ENCODE peak calls at places on chromosomes 7 and 10, in eight cellular contexts. B is heart right ventricle; C is WERI-Rb-1; S is CD8-positive, alpha-beta T cell; M is ascending aorta; Z is spleen; V is neural progenitor cell; G is hepatocyte. W is an unnamed sample.

GRCh38 chr7:72538147-72538546 is 126.0 kb upstream of the CALN1 start:
- DNase-seq in B (no peak), C (peak; percentile 17), S (no peak), M (no peak), Z (no peak), V (no peak), G (no peak), W (no peak)

GRCh38 chr7:50293509-50294179 is 10.9 kb upstream of the IKZF1 start:
- DNase-seq in B (no peak), C (no peak), S (no peak), M (no peak), Z (no peak), V (no peak), G (no peak), W (no peak)

GRCh38 chr10:71740069-71740468 is 20.5 kb upstream of the C10orf105 start:
- DNase-seq in B (no peak), C (no peak), S (no peak), M (no peak), Z (no peak), V (no peak), G (peak; percentile 50), W (no peak)

GRCh38 chr7:50626286-50626685 is 61.1 kb upstream of the DDC start:
- DNase-seq in B (no peak), C (peak; percentile 16), S (no peak), M (no peak), Z (no peak), V (no peak), G (no peak), W (peak; percentile 25)

GRCh38 chr7:20158684-20159083 is 58.5 kb downstream of the MACC1 start:
- DNase-seq in B (no peak), C (no peak), S (no peak), M (no peak), Z (no peak), V (no peak), G (no peak), W (no peak)

GRCh38 chr10:96995851-96996250 is 163.8 kb downstream of the LCOR start:
- DNase-seq in B (no peak), C (no peak), S (no peak), M (no peak), Z (no peak), V (no peak), G (no peak), W (no peak)

GRCh38 chr7:75637854-75638606 is 100.7 kb downstream of the HIP1 start:
- DNase-seq in B (no peak), C (no peak), S (no peak), M (no peak), Z (no peak), V (peak; percentile 27), G (no peak), W (no peak)

GRCh38 chr10:62244785-62245595 is 23.7 kb downstream of the RTKN2 start:
- DNase-seq in B (peak; percentile 70), C (peak; percentile 45), S (peak; percentile 10), M (no peak), Z (no peak), V (peak; percentile 60), G (peak; percentile 77), W (no peak)

GRCh38 chr7:4706384-4707032 is 24.4 kb downstream of the FOXK1 start:
- DNase-seq in B (no peak), C (no peak), S (no peak), M (no peak), Z (no peak), V (peak; percentile 51), G (no peak), W (no peak)

GRCh38 chr10:89431977-89432376 is 17.6 kb downstream of the IFIT5 start:
- DNase-seq in B (no peak), C (no peak), S (no peak), M (no peak), Z (no peak), V (no peak), G (peak; percentile 50), W (no peak)

GRCh38 chr10:104546756-104547155 is 94.3 kb upstream of the SORCS3 start:
- DNase-seq in B (no peak), C (peak; percentile 33), S (no peak), M (no peak), Z (no peak), V (peak; percentile 16), G (no peak), W (peak; percentile 15)

GRCh38 chr7:107180378-107180777 is 11.6 kb downstream of the HBP1 start:
- DNase-seq in B (no peak), C (no peak), S (peak; percentile 60), M (no peak), Z (no peak), V (no peak), G (peak; percentile 72), W (peak; percentile 41)

GRCh38 chr7:132687016-132687415 is 110.7 kb upstream of the PLXNA4 start:
- DNase-seq in B (no peak), C (no peak), S (no peak), M (no peak), Z (no peak), V (no peak), G (no peak), W (no peak)

GRCh38 chr7:28926871-28927597 is 31.1 kb downstream of the TRIL start:
- DNase-seq in B (peak; percentile 86), C (peak; percentile 46), S (peak; percentile 15), M (peak; percentile 33), Z (peak; percentile 86), V (peak; percentile 90), G (peak; percentile 94), W (peak; percentile 74)

GRCh38 chr10:89235073-89235798 is 16.3 kb downstream of the LIPA start:
- DNase-seq in B (peak; percentile 57), C (no peak), S (no peak), M (peak; percentile 38), Z (no peak), V (peak; percentile 47), G (no peak), W (peak; percentile 46)

GRCh38 chr7:13532028-13532753 is 457.3 kb downstream of the ETV1 start:
- DNase-seq in B (no peak), C (no peak), S (no peak), M (no peak), Z (no peak), V (no peak), G (no peak), W (no peak)

GRCh38 chr10:72542396-72542815 is 83.5 kb downstream of the MICU1 start:
- DNase-seq in B (no peak), C (no peak), S (no peak), M (no peak), Z (no peak), V (no peak), G (no peak), W (no peak)

GRCh38 chr10:124149681-124150080 is 56.3 kb upstream of the CHST15 start:
- DNase-seq in B (no peak), C (no peak), S (no peak), M (no peak), Z (peak; percentile 78), V (peak; percentile 59), G (no peak), W (no peak)

GRCh38 chr7:96778263-96778662 is 68.6 kb upstream of the SEM1 start:
- DNase-seq in B (no peak), C (peak; percentile 26), S (no peak), M (no peak), Z (no peak), V (peak; percentile 29), G (peak; percentile 6), W (no peak)

DNA sequence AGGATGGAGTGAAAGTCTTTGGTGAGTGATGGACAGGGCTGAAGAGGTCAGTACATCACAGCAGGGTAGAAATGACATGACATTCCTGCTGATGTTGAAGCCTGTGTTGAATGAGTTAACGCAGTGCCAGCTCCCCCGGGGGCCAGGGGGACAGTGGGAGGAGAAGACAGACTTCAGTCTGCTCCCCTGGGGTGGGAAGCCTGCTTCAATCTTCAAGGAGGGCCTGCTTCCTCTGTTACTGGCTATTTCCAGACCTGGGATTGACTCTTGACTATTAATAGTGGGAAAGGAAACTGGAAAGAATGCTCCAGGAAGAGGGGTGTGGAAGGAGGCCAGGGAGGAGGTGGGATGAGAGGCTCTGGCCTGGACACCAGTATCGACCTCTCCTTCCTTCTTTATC is 27.2 kb downstream of the PODXL start:
- DNase-seq in B (peak; percentile 33), C (no peak), S (no peak), M (no peak), Z (peak; percentile 24), V (no peak), G (no peak), W (no peak)
- H3K27ac ChIP-seq in B (peak overlapping the region; percentile 67), C (no peak overlapping the region), S (no peak overlapping the region), M (no peak overlapping the region), Z (no peak overlapping the region), V (no peak overlapping the region), G (no peak overlapping the region), W (no peak overlapping the region)

DNA sequence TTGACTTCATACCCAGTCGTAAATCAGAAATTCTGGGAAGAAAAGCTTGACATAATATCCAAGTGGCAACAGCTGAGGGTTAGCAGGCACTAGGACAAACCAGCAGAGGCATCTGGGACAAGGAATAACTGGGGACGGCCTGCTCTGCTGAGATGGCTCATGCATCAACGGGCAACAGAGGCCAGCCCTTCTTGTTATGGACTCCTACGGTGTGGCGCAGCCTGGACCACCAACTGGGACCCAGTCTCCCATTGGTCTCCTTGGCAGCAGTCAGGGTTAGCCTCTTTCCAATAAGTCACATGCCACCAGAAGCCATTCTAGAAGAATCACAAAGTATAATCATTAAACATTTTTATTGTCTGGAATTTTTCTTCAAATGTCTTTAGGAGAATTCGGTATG is 15.0 kb downstream of the FGFR2 start:
- DNase-seq in B (no peak), C (no peak), S (no peak), M (no peak), Z (no peak), V (no peak), G (no peak), W (no peak)
- TF ChIP-seq CTCF in B (no peak), C (no peak), S (no peak), M (no peak), Z (no peak), V (no peak), G (no peak), W (no peak)

GRCh38 chr7:2735744-2736143 is 47.7 kb downstream of the AMZ1 start:
- DNase-seq in B (no peak), C (no peak), S (no peak), M (no peak), Z (peak; percentile 59), V (no peak), G (no peak), W (no peak)
- H3K27me3 ChIP-seq in B (no peaks in the 10 kb centered on the region), C (no peaks in the 10 kb centered on the region), S (no peaks in the 10 kb centered on the region), M (no peaks in the 10 kb centered on the region), Z (no peaks in the 10 kb centered on the region), V (no peaks in the 10 kb centered on the region), G (no peaks in the 10 kb centered on the region), W (no peaks in the 10 kb centered on the region)

GRCh38 chr10:5893321-5893720 is 3.3 kb downstream of the FBH1 start:
- DNase-seq in B (no peak), C (no peak), S (no peak), M (no peak), Z (no peak), V (no peak), G (no peak), W (no peak)

GRCh38 chr10:5891009-5891408 is 966 bp downstream of the FBH1 start:
- DNase-seq in B (no peak), C (no peak), S (no peak), M (no peak), Z (peak; percentile 25), V (no peak), G (no peak), W (no peak)

GRCh38 chr10:5890519-5890878 is 456 bp downstream of the FBH1 start:
- DNase-seq in B (peak; percentile 28), C (peak; percentile 9), S (no peak), M (no peak), Z (no peak), V (peak; percentile 45), G (peak; percentile 48), W (peak; percentile 34)

GRCh38 chr10:5889624-5890518 is at the start of the genes ANKRD16 and FBH1:
- DNase-seq in B (peak; percentile 99), C (peak; percentile 92), S (peak; percentile 97), M (peak; percentile 86), Z (peak; percentile 98), V (peak; percentile 99), G (peak; percentile 100), W (peak; percentile 97)

GRCh38 chr10:5892007-5892406 is 2.0 kb downstream of the FBH1 start:
- DNase-seq in B (no peak), C (no peak), S (no peak), M (no peak), Z (peak; percentile 24), V (no peak), G (no peak), W (no peak)
- H3K27ac ChIP-seq in B (peak overlapping the region; percentile 85), C (no peak overlapping the region), S (no peak overlapping the region), M (peak overlapping the region; percentile 45), Z (no peak overlapping the region), V (no peak overlapping the region), G (no peak overlapping the region), W (no peak overlapping the region)

W was measured in lung.